ENCODE peak calls at places on chromosomes 7 and 10, in seven cellular contexts. One of them, this sample, is unnamed.

GRCh38 chr7:107506683-107507339 is 37.0 kb downstream of the GPR22 start:
- DNase-seq in kidney epithelial cell: peak
- DNase-seq in H9: no peak
- DNase-seq in NCI-H1105 treated with DMSO at 0.1 percent for 48 hours: no peak
- DNase-seq in RKO: no peak
- DNase-seq in SK-N-DZ: no peak
- DNase-seq in upper lobe of left lung: peak
- DNase-seq in this sample: no peak

GRCh38 chr10:70117646-70118045 is 15.0 kb downstream of the AIFM2 start:
- DNase-seq in RKO: no peak
- DNase-seq in SK-N-DZ: no peak
- DNase-seq in upper lobe of left lung: no peak
- DNase-seq in H9: no peak
- DNase-seq in NCI-H1105 treated with DMSO at 0.1 percent for 48 hours: no peak
- DNase-seq in kidney epithelial cell: no peak
- DNase-seq in this sample: no peak

GRCh38 chr10:94725871-94726270 is 36.6 kb upstream of the CYP2C19 start:
- DNase-seq in SK-N-DZ: no peak
- DNase-seq in NCI-H1105 treated with DMSO at 0.1 percent for 48 hours: no peak
- DNase-seq in H9: no peak
- DNase-seq in RKO: peak
- DNase-seq in kidney epithelial cell: no peak
- DNase-seq in upper lobe of left lung: no peak
- DNase-seq in this sample: no peak

GRCh38 chr10:88309365-88309764 is 273.8 kb downstream of the RNLS start:
- DNase-seq in RKO: no peak
- DNase-seq in H9: no peak
- DNase-seq in upper lobe of left lung: no peak
- DNase-seq in kidney epithelial cell: no peak
- DNase-seq in NCI-H1105 treated with DMSO at 0.1 percent for 48 hours: no peak
- DNase-seq in SK-N-DZ: no peak
- DNase-seq in this sample: no peak

GRCh38 chr7:97005764-97006145 is 402 bp downstream of the DLX6 start:
- DNase-seq in upper lobe of left lung: no peak
- DNase-seq in NCI-H1105 treated with DMSO at 0.1 percent for 48 hours: no peak
- DNase-seq in RKO: no peak
- DNase-seq in SK-N-DZ: no peak
- DNase-seq in H9: no peak
- DNase-seq in kidney epithelial cell: no peak
- DNase-seq in this sample: no peak

GRCh38 chr7:46486264-46487206 is 565.5 kb upstream of the IGFBP3 start:
- DNase-seq in NCI-H1105 treated with DMSO at 0.1 percent for 48 hours: no peak
- DNase-seq in SK-N-DZ: no peak
- DNase-seq in kidney epithelial cell: peak
- DNase-seq in H9: no peak
- DNase-seq in RKO: no peak
- DNase-seq in upper lobe of left lung: no peak
- DNase-seq in this sample: no peak

GRCh38 chr7:6166443-6166871 is 106.0 kb downstream of the CYTH3 start:
- DNase-seq in NCI-H1105 treated with DMSO at 0.1 percent for 48 hours: no peak
- DNase-seq in RKO: no peak
- DNase-seq in H9: no peak
- DNase-seq in SK-N-DZ: no peak
- DNase-seq in upper lobe of left lung: no peak
- DNase-seq in kidney epithelial cell: no peak
- DNase-seq in this sample: no peak

GRCh38 chr7:42144253-42145002 is 92.6 kb downstream of the GLI3 start:
- DNase-seq in upper lobe of left lung: no peak
- DNase-seq in H9: no peak
- DNase-seq in NCI-H1105 treated with DMSO at 0.1 percent for 48 hours: no peak
- DNase-seq in SK-N-DZ: no peak
- DNase-seq in kidney epithelial cell: no peak
- DNase-seq in RKO: no peak
- DNase-seq in this sample: no peak

GRCh38 chr10:30434273-30435067 is 486 bp downstream of the MAP3K8 start:
- DNase-seq in SK-N-DZ: peak
- DNase-seq in kidney epithelial cell: no peak
- DNase-seq in H9: peak
- DNase-seq in RKO: peak
- DNase-seq in upper lobe of left lung: peak
- DNase-seq in NCI-H1105 treated with DMSO at 0.1 percent for 48 hours: peak
- DNase-seq in this sample: no peak

GRCh38 chr7:128841961-128842673 is 11.9 kb downstream of the FLNC start:
- DNase-seq in SK-N-DZ: peak
- DNase-seq in NCI-H1105 treated with DMSO at 0.1 percent for 48 hours: peak
- DNase-seq in upper lobe of left lung: peak
- DNase-seq in RKO: no peak
- DNase-seq in kidney epithelial cell: no peak
- DNase-seq in H9: peak
- DNase-seq in this sample: peak

This sample was measured in GM18507.